ENCODE peak calls at places on chromosomes 1 and 21, in five cellular contexts. U is dermis microvascular lymphatic vessel endothelial cell, I is activated gamma-delta T cell treated with Interleukin-2 at 50 U/mL for 16 hours, Q is iris pigment epithelial cell, T is left colon. K is an unnamed sample.

GRCh38 chr1:168637350-168637991 is 61.1 kb downstream of the XCL1 start:
- DNase-seq in U (no peak), T (no peak), Q (peak), I (no peak), K (peak)

GRCh38 chr21:42747267-42747701 is 93.9 kb downstream of the PDE9A start:
- DNase-seq in U (no peak), T (no peak), Q (no peak), I (no peak), K (no peak)

GRCh38 chr21:39175154-39175553 is 8.1 kb downstream of the PSMG1 start:
- DNase-seq in I (no peak), Q (no peak), T (no peak), U (no peak), K (no peak)

GRCh38 chr1:87685366-87686136 is 356.9 kb downstream of the LMO4 start:
- DNase-seq in T (no peak), Q (no peak), I (no peak), U (no peak), K (no peak)

GRCh38 chr1:66331641-66332523 is 202.1 kb upstream of the SGIP1 start:
- DNase-seq in T (peak), U (peak), I (peak), Q (peak), K (peak)

GRCh38 chr1:48084826-48085225 is 87.6 kb upstream of the TRABD2B start:
- DNase-seq in U (no peak), Q (no peak), I (no peak), T (no peak), K (no peak)

GRCh38 chr1:17719874-17720273 is 35.3 kb upstream of the ACTL8 start:
- DNase-seq in U (no peak), I (no peak), T (no peak), Q (peak), K (no peak)

GRCh38 chr1:171507435-171507834 is 22.1 kb downstream of the PRRC2C start:
- DNase-seq in U (no peak), Q (no peak), T (no peak), I (no peak), K (no peak)

GRCh38 chr1:103266036-103266435 is 157.7 kb upstream of the COL11A1 start:
- DNase-seq in I (no peak), Q (peak), U (no peak), T (no peak), K (no peak)

GRCh38 chr1:153260980-153261792 is 1.7 kb downstream of the LORICRIN start:
- DNase-seq in Q (peak), I (peak), U (no peak), T (peak), K (no peak)

GRCh38 chr1:88252745-88253144 is 431.3 kb upstream of the PKN2 start:
- DNase-seq in Q (no peak), I (no peak), U (no peak), T (no peak), K (no peak)